ENCODE peak calls at places on chromosomes 4 and X, in four cellular contexts. U is GM12865, K is Calu3, P is bronchial epithelial cell. S is an unnamed sample.

GRCh38 chrX:100353326-100353725 is 56.7 kb downstream of the PCDH19 start:
- DNase-seq in P (peak; percentile 54), K (no peak), U (no peak), S (no peak)

GRCh38 chrX:126376465-126376864 is 176.1 kb downstream of the DCAF12L1 start:
- DNase-seq in P (no peak), U (no peak), K (no peak), S (no peak)

GRCh38 chr4:76665139-76665538 is 230.1 kb downstream of the SHROOM3 start:
- DNase-seq in K (peak; percentile 80), U (no peak), P (peak; percentile 99), S (no peak)

GRCh38 chrX:16797841-16798240 is 11.6 kb downstream of the TXLNG start:
- DNase-seq in U (no peak), P (no peak), K (no peak), S (no peak)

GRCh38 chrX:5829060-5829459 is 399.6 kb downstream of the NLGN4X start:
- DNase-seq in K (no peak), U (no peak), P (peak; percentile 12), S (no peak)

GRCh38 chrX:18983711-18984380 is at the start of gene PHKA2:
- DNase-seq in U (no peak), K (peak; percentile 74), P (no peak), S (no peak)

GRCh38 chr4:82984459-82984858 is 26.2 kb downstream of the LIN54 start:
- DNase-seq in P (peak; percentile 26), U (no peak), K (no peak), S (no peak)

GRCh38 chr4:145939241-145939640 is 618 bp upstream of the ZNF827 start:
- DNase-seq in K (no peak), P (no peak), U (no peak), S (no peak)

GRCh38 chr4:90837241-90837640 is 710.0 kb downstream of the CCSER1 start:
- DNase-seq in U (no peak), K (no peak), P (no peak), S (no peak)

GRCh38 chr4:104472766-104473165 is 21.9 kb downstream of the CXXC4 start:
- DNase-seq in U (no peak), K (no peak), P (no peak), S (no peak)

GRCh38 chr4:38016698-38017097 is 56.5 kb downstream of the PTTG2 start:
- DNase-seq in P (no peak), K (no peak), U (no peak), S (no peak)
- TF ChIP-seq CTCF in P (no peak), K (no peak), U (no peak), S (no peak)

DNA sequence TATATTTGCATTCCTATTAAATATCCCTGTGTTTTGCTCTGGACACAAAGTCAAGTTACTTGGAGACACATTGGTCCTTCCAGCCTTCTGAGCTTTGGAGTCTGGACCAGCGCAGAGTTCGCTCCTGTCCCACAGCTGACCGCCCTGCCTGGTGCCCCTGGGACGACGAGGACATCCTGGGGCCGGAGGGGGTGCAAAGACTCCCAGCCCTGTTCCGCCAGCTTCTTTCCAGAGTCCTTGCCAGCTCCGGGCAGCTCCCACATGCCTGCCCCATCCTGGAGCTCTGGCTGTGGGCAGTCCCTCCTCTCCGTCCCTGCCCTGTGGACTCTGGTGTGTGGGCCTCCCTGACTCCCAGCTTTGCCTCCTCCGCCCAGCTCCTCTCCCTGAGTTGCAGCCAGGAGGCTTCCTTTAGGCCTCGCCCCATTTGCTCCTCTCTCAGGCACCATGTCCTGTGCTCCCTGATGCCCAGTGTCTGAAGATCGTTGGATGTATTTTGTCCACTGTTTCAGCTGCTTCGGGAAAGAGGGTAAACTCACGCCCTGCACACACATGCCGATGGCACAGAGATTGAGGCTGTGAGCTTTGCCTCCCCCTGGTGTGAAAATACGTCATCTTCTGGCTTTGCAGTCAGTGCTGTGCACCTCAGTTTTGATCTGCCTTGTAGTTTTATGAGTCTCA is 4.9 kb upstream of the PCGF3 start:
- DNase-seq in K (no peak), P (no peak), U (no peak), S (no peak)
- TF ChIP-seq CTCF in K (no peak), P (no peak), U (no peak), S (no peak)

DNA sequence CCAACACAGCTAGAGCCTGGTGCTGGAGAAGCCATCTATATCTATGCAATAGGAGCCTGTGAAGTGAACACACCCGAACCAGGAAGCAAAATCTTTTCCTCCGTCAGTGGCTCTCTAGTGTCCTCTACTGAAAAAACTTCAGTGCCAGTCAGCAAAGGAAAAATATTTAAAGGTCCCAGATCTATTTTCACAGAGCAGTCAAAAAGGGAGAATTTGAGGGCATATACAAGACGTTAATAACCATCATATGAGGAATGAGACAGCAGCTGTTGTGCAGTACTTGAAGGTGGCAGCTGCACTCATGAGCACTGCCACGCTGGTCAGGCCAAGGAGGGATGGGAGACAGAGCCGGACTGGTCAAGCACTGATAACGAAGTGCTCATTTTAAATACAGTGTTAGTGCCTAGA is 14.4 kb downstream of the MCUB start:
- DNase-seq in K (peak; percentile 14), P (no peak), U (no peak), S (no peak)
- TF ChIP-seq CTCF in K (no peak), P (peak; percentile 24), U (no peak), S (no peak)

DNA sequence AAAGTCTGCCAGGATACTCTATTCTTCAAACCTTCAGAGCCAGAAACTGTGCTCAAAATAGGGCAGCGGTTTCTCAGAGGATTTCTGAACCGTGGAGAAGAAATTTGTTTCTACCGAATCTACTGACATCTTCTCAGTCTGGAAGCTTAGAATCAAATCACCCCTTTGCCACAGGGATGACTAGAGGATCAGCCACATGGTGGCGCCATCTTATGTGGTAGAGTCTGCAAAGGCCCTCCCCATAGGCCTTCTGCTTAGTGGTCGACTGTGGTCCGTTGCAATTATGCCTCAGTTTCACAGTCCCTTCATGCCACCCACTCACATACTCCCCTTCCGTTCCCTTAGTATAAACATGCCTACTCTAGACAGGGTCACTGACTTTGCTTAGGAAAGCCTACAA is 680.7 kb upstream of the SPANXN1 start:
- DNase-seq in U (no peak), P (no peak), K (no peak), S (no peak)
- TF ChIP-seq CTCF in U (no peak), P (no peak), K (no peak), S (no peak)

GRCh38 chrX:30821116-30821515 is 67.9 kb downstream of the TAB3 start:
- DNase-seq in U (no peak), K (no peak), P (no peak), S (no peak)
- TF ChIP-seq CTCF in U (no peak), K (no peak), P (no peak), S (no peak)

GRCh38 chrX:140975472-140975871 is 26.9 kb upstream of the SPANXB1 start:
- DNase-seq in P (no peak), U (no peak), K (no peak), S (no peak)

GRCh38 chrX:140967036-140967435 is 35.4 kb upstream of the SPANXB1 start:
- DNase-seq in K (no peak), P (no peak), U (no peak), S (no peak)

GRCh38 chrX:140971385-140971784 is 31.0 kb upstream of the SPANXB1 start:
- DNase-seq in P (no peak), K (no peak), U (no peak), S (no peak)
- TF ChIP-seq CTCF in P (no peak), K (no peak), U (no peak), S (no peak)

GRCh38 chrX:13851996-13852695 is 35.3 kb upstream of the GPM6B start:
- DNase-seq in K (no peak), U (peak; percentile 30), P (peak; percentile 8), S (peak; percentile 32)
- TF ChIP-seq CTCF in K (no peak), U (peak; percentile 13), P (no peak), S (no peak)

GRCh38 chr4:143396695-143397094 is 60.0 kb downstream of the GAB1 start:
- DNase-seq in P (no peak), K (no peak), U (no peak), S (no peak)
- TF ChIP-seq CTCF in P (no peak), K (no peak), U (no peak), S (no peak)